ENCODE peak calls at places on chromosomes 5 and 9, in six cellular contexts. Y is kidney; Q is HFFc6; R is effector memory CD8-positive, alpha-beta T cell; U is ELF-1; X is upper lobe of right lung. J is an unnamed sample.
A peak's percentile ranks its signal among the peaks of the same experiment; 100 is the strongest.

GRCh38 chr5:109426075-109426474 is 16.3 kb upstream of the PJA2 start:
- DNase-seq in Y (no peak), R (no peak), Q (no peak), X (no peak), U (no peak), J (no peak)

GRCh38 chr9:84054341-84055010 is 73.9 kb downstream of the RMI1 start:
- DNase-seq in R (no peak), X (no peak), Q (no peak), U (no peak), Y (no peak), J (no peak)

GRCh38 chr5:119393201-119393691 is 37.4 kb downstream of the TNFAIP8 start:
- DNase-seq in Y (no peak), X (no peak), Q (peak; percentile 36), U (no peak), R (no peak), J (no peak)

GRCh38 chr9:90868555-90868954 is 66.9 kb downstream of the SYK start:
- DNase-seq in X (no peak), R (no peak), Q (no peak), Y (no peak), U (no peak), J (no peak)

GRCh38 chr5:59838067-59838466 is 55.5 kb downstream of the PDE4D start:
- DNase-seq in X (no peak), Y (no peak), U (no peak), R (no peak), Q (no peak), J (no peak)

GRCh38 chr9:16337322-16338029 is 533.0 kb downstream of the BNC2 start:
- DNase-seq in Q (peak; percentile 89), R (no peak), Y (no peak), X (no peak), U (no peak), J (no peak)

GRCh38 chr9:79165006-79165405 is 406.8 kb upstream of the TLE4 start:
- DNase-seq in Y (no peak), U (no peak), Q (peak; percentile 50), X (no peak), R (no peak), J (no peak)

GRCh38 chr5:163079618-163080017 is 357.8 kb upstream of the CCNG1 start:
- DNase-seq in U (no peak), Y (no peak), R (no peak), X (no peak), Q (no peak), J (no peak)

GRCh38 chr5:62460578-62460983 is 48.0 kb downstream of the IPO11 start:
- DNase-seq in Q (peak; percentile 58), R (no peak), X (no peak), U (peak; percentile 14), Y (no peak), J (no peak)

GRCh38 chr5:61817472-61818326 is 485.6 kb downstream of the ZSWIM6 start:
- DNase-seq in Q (peak; percentile 57), Y (no peak), X (no peak), U (peak; percentile 36), R (no peak), J (peak; percentile 57)

GRCh38 chr5:180860273-180860886 is 696 bp downstream of the ZFP62 start:
- DNase-seq in X (no peak), R (no peak), Y (peak; percentile 79), U (peak; percentile 83), Q (no peak), J (no peak)

GRCh38 chr5:4699592-4699991 is 440.5 kb upstream of the ADAMTS16 start:
- DNase-seq in Y (no peak), X (no peak), U (no peak), Q (no peak), R (no peak), J (no peak)

GRCh38 chr9:104300125-104300524 is 203.9 kb upstream of the OR13F1 start:
- DNase-seq in Y (no peak), U (no peak), Q (no peak), X (no peak), R (no peak), J (no peak)

GRCh38 chr5:96668725-96669124 is 6.5 kb downstream of the CAST start:
- DNase-seq in Y (no peak), R (no peak), X (no peak), Q (no peak), U (no peak), J (no peak)

GRCh38 chr5:75461679-75462078 is 49.8 kb downstream of the CERT1 start:
- DNase-seq in Y (no peak), X (no peak), U (no peak), R (no peak), Q (peak; percentile 13), J (no peak)

GRCh38 chr5:149333711-149334443 is 11.4 kb upstream of the GRPEL2 start:
- DNase-seq in R (no peak), Q (no peak), U (no peak), X (no peak), Y (no peak), J (no peak)

GRCh38 chr9:124941689-124942561 is 1.0 kb upstream of the GOLGA1 start:
- DNase-seq in R (peak; percentile 51), Y (peak; percentile 86), X (peak; percentile 79), U (peak; percentile 68), Q (peak; percentile 20), J (no peak)

GRCh38 chr9:90053027-90053426 is 448.2 kb downstream of the GADD45G start:
- DNase-seq in Y (no peak), Q (no peak), R (no peak), X (no peak), U (no peak), J (no peak)

GRCh38 chr5:149005077-149005892 is 57.6 kb downstream of the SH3TC2 start:
- DNase-seq in R (no peak), U (peak; percentile 18), X (no peak), Q (peak; percentile 54), Y (no peak), J (no peak)

GRCh38 chr5:135238622-135239460 is 160.2 kb downstream of the MACROH2A1 start:
- DNase-seq in X (peak; percentile 20), R (no peak), Q (no peak), Y (peak; percentile 54), U (peak; percentile 5), J (no peak)

GRCh38 chr5:6251579-6252102 is 126.7 kb downstream of the MED10 start:
- DNase-seq in U (no peak), Y (no peak), X (no peak), Q (no peak), R (no peak), J (no peak)

GRCh38 chr5:41793156-41793770 is 77.0 kb downstream of the OXCT1 start:
- DNase-seq in X (no peak), Q (peak; percentile 55), Y (no peak), U (no peak), R (no peak), J (no peak)

GRCh38 chr9:107213561-107214028 is 69.5 kb upstream of the RAD23B start:
- DNase-seq in Q (peak; percentile 91), X (no peak), R (peak; percentile 1), Y (no peak), U (peak; percentile 72), J (no peak)

GRCh38 chr9:132513416-132513815 is 69.0 kb upstream of the BARHL1 start:
- DNase-seq in Y (no peak), R (no peak), X (no peak), Q (no peak), U (no peak), J (no peak)

GRCh38 chr5:169450464-169450863 is 133.1 kb upstream of the SPDL1 start:
- DNase-seq in U (no peak), Y (no peak), R (no peak), X (no peak), Q (no peak), J (no peak)

GRCh38 chr9:13446935-13447334 is 167.4 kb upstream of the MPDZ start:
- DNase-seq in R (no peak), Y (no peak), U (no peak), Q (no peak), X (no peak), J (no peak)

GRCh38 chr5:113606298-113607134 is 93.0 kb downstream of the YTHDC2 start:
- DNase-seq in Y (peak; percentile 64), Q (peak; percentile 43), U (peak; percentile 84), X (no peak), R (peak; percentile 31), J (no peak)

GRCh38 chr5:140324041-140324833 is 21.3 kb upstream of the PFDN1 start:
- DNase-seq in Y (no peak), X (no peak), Q (no peak), U (no peak), R (no peak), J (no peak)

GRCh38 chr5:95709967-95710650 is 21.0 kb upstream of the RHOBTB3 start:
- DNase-seq in X (no peak), Q (no peak), U (peak; percentile 71), Y (peak; percentile 74), R (no peak), J (no peak)

GRCh38 chr5:115419794-115420585 is 123.5 kb upstream of the CCDC112 start:
- DNase-seq in U (peak; percentile 18), X (no peak), Q (peak; percentile 93), Y (no peak), R (no peak), J (no peak)

GRCh38 chr5:61991426-61991825 is 314.6 kb upstream of the KIF2A start:
- DNase-seq in X (no peak), U (no peak), Q (no peak), Y (no peak), R (no peak), J (no peak)

J was measured in cerebellar nuclear complex.